ENCODE peak calls at places on chromosomes 3 and 15, in five cellular contexts. One of them, this sample, is unnamed.

GRCh38 chr15:86061581-86061980 is 18.1 kb upstream of the AGBL1 start:
- DNase-seq in HepG2: no peak
- DNase-seq in CD8-positive, alpha-beta T cell: no peak
- DNase-seq in foreskin keratinocyte: no peak
- DNase-seq in sigmoid colon: no peak
- DNase-seq in this sample: no peak

GRCh38 chr3:50154476-50154839 is 666 bp upstream of the SEMA3F start:
- DNase-seq in HepG2: no peak
- DNase-seq in CD8-positive, alpha-beta T cell: no peak
- DNase-seq in foreskin keratinocyte: no peak
- DNase-seq in sigmoid colon: no peak
- DNase-seq in this sample: no peak

GRCh38 chr3:50050361-50050760 is 38.4 kb upstream of the RBM5 start:
- DNase-seq in HepG2: peak
- DNase-seq in CD8-positive, alpha-beta T cell: no peak
- DNase-seq in foreskin keratinocyte: peak
- DNase-seq in sigmoid colon: no peak
- DNase-seq in this sample: peak

GRCh38 chr3:16214366-16214765 is 39.9 kb downstream of the GALNT15 start:
- DNase-seq in HepG2: no peak
- DNase-seq in CD8-positive, alpha-beta T cell: no peak
- DNase-seq in foreskin keratinocyte: no peak
- DNase-seq in sigmoid colon: no peak
- DNase-seq in this sample: no peak

GRCh38 chr3:12440927-12441326 is 43.4 kb upstream of the TSEN2 start:
- DNase-seq in HepG2: no peak
- DNase-seq in CD8-positive, alpha-beta T cell: no peak
- DNase-seq in foreskin keratinocyte: no peak
- DNase-seq in sigmoid colon: peak
- DNase-seq in this sample: peak

GRCh38 chr3:120160050-120160449 is 65.8 kb upstream of the GSK3B start:
- DNase-seq in HepG2: no peak
- DNase-seq in CD8-positive, alpha-beta T cell: no peak
- DNase-seq in foreskin keratinocyte: peak
- DNase-seq in sigmoid colon: peak
- DNase-seq in this sample: peak

GRCh38 chr3:40741729-40742128 is 217.0 kb downstream of the ZNF621 start:
- DNase-seq in HepG2: no peak
- DNase-seq in CD8-positive, alpha-beta T cell: no peak
- DNase-seq in foreskin keratinocyte: peak
- DNase-seq in sigmoid colon: peak
- DNase-seq in this sample: no peak

GRCh38 chr15:60426870-60427528 is 29.2 kb upstream of the ANXA2 start:
- DNase-seq in HepG2: no peak
- DNase-seq in CD8-positive, alpha-beta T cell: no peak
- DNase-seq in foreskin keratinocyte: peak
- DNase-seq in sigmoid colon: no peak
- DNase-seq in this sample: no peak

GRCh38 chr15:63668601-63669000 is 71.4 kb downstream of the FBXL22 start:
- DNase-seq in HepG2: no peak
- DNase-seq in CD8-positive, alpha-beta T cell: no peak
- DNase-seq in foreskin keratinocyte: no peak
- DNase-seq in sigmoid colon: no peak
- DNase-seq in this sample: no peak

GRCh38 chr15:65839354-65839901 is 29.9 kb upstream of the RAB11A start:
- DNase-seq in HepG2: no peak
- DNase-seq in CD8-positive, alpha-beta T cell: no peak
- DNase-seq in foreskin keratinocyte: no peak
- DNase-seq in sigmoid colon: no peak
- DNase-seq in this sample: no peak

DNA sequence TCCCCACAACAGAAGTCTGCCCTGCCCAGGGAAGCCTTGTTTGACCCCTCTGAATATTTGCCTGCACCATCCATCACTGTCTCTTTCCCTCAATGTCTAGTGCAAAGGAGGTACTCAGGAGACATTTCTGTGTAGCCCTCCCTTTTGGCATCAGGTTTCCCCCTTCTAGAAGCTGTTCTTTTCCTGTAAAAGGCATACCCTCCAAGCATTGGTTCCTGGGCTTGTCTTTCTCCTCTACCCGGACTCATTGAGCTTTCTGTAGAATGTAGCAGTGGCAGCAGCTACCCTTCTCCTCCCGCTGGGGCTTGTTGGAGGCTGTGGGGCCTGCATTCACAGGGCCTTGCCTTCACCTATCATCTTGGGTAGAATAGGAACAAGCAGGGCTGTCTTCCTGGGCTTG is 63.5 kb downstream of the CTDSPL start:
- DNase-seq in HepG2: no peak
- DNase-seq in CD8-positive, alpha-beta T cell: no peak
- DNase-seq in foreskin keratinocyte: no peak
- DNase-seq in sigmoid colon: no peak
- DNase-seq in this sample: no peak
- H3K27ac ChIP-seq in HepG2: no peak
- H3K27ac ChIP-seq in CD8-positive, alpha-beta T cell: no peak
- H3K27ac ChIP-seq in foreskin keratinocyte: no peak
- H3K27ac ChIP-seq in sigmoid colon: no peak
- H3K27ac ChIP-seq in this sample: no peak

GRCh38 chr3:68941055-68941454 is 8.7 kb upstream of the TAFA4 start:
- DNase-seq in HepG2: no peak
- DNase-seq in CD8-positive, alpha-beta T cell: no peak
- DNase-seq in foreskin keratinocyte: no peak
- DNase-seq in sigmoid colon: no peak
- DNase-seq in this sample: no peak

GRCh38 chr3:68931406-68932149 is 769 bp downstream of the TAFA4 start:
- DNase-seq in HepG2: no peak
- DNase-seq in CD8-positive, alpha-beta T cell: no peak
- DNase-seq in foreskin keratinocyte: peak
- DNase-seq in sigmoid colon: no peak
- DNase-seq in this sample: no peak

GRCh38 chr3:68935778-68936177 is 3.4 kb upstream of the TAFA4 start:
- DNase-seq in HepG2: peak
- DNase-seq in CD8-positive, alpha-beta T cell: no peak
- DNase-seq in foreskin keratinocyte: no peak
- DNase-seq in sigmoid colon: no peak
- DNase-seq in this sample: no peak

DNA sequence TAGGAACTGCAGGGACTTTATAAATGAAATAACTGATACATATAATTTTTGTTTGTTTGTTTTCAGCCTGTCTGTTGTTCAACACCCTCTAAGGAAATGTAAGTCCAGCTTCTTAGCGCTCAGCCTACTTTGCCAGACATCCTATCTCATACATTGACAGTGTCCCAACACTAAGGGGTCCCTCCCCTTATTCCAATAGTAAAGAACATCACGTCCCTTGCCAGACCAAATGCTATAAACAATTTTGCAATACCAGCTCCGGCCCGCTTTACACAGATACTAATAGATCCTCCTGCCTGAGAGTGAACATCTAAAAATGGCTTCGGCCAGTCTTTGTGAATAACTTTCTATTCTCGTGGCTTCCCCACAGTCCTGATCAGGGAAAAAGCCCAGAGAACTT is 4.5 kb upstream of the TAFA4 start:
- DNase-seq in HepG2: no peak
- DNase-seq in CD8-positive, alpha-beta T cell: no peak
- DNase-seq in foreskin keratinocyte: no peak
- DNase-seq in sigmoid colon: no peak
- DNase-seq in this sample: no peak
- TF ChIP-seq CTCF in HepG2: no peak
- TF ChIP-seq CTCF in CD8-positive, alpha-beta T cell: no peak
- TF ChIP-seq CTCF in foreskin keratinocyte: no peak
- TF ChIP-seq CTCF in sigmoid colon: no peak
- TF ChIP-seq CTCF in this sample: no peak

DNA sequence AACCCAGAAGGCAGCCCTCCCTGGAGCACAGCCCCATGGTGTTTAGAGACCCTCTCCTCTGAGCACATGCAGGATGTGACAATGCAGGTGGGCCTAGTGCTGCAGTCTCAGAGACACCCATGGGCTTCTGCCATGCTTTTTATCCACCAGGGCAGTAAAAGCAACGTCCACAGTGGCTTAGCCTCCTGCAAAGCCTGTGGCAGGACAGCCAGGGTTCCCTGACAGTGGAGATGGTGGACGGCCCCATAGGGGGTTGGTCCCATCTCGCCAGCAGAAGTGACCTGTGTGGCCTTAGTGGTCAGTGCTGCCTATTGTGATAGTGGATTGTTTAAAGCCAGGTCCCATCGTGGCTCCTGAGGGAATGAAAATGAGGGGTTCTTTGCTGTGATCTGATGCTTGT is 46.6 kb downstream of the APBA2 start:
- DNase-seq in HepG2: no peak
- DNase-seq in CD8-positive, alpha-beta T cell: no peak
- DNase-seq in foreskin keratinocyte: no peak
- DNase-seq in sigmoid colon: peak
- DNase-seq in this sample: no peak
- H3K27ac ChIP-seq in HepG2: no peak
- H3K27ac ChIP-seq in CD8-positive, alpha-beta T cell: no peak
- H3K27ac ChIP-seq in foreskin keratinocyte: no peak
- H3K27ac ChIP-seq in sigmoid colon: no peak
- H3K27ac ChIP-seq in this sample: no peak

DNA sequence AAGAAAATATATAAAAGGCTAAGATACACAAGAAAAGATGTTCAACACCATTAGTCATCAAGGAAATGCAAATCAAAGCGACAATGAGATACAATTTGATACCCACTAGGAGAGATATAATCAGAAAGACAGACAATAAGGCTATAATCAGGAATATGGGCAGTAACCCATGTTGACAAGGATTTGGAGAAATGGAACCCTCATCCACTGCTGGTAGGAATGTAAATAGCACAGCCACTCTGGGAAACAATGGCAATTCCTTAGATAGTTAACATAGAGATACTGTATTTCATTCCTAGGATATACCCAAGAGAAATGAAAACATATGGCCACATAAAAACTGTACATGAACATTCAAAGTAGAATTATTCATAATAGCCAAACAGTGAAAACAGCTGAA is 18.3 kb upstream of the COL8A1 start:
- DNase-seq in HepG2: no peak
- DNase-seq in CD8-positive, alpha-beta T cell: no peak
- DNase-seq in foreskin keratinocyte: no peak
- DNase-seq in sigmoid colon: no peak
- DNase-seq in this sample: no peak
- TF ChIP-seq CTCF in HepG2: no peak
- TF ChIP-seq CTCF in CD8-positive, alpha-beta T cell: no peak
- TF ChIP-seq CTCF in foreskin keratinocyte: peak
- TF ChIP-seq CTCF in sigmoid colon: no peak
- TF ChIP-seq CTCF in this sample: peak

GRCh38 chr3:49027634-49028033 is 1.6 kb downstream of the IMPDH2 start:
- DNase-seq in HepG2: no peak
- DNase-seq in CD8-positive, alpha-beta T cell: no peak
- DNase-seq in foreskin keratinocyte: no peak
- DNase-seq in sigmoid colon: no peak
- DNase-seq in this sample: no peak
- H3K27ac ChIP-seq in HepG2: no peak
- H3K27ac ChIP-seq in CD8-positive, alpha-beta T cell: no peak
- H3K27ac ChIP-seq in foreskin keratinocyte: no peak
- H3K27ac ChIP-seq in sigmoid colon: no peak
- H3K27ac ChIP-seq in this sample: no peak

GRCh38 chr3:173635826-173636225 is 238.3 kb downstream of the NLGN1 start:
- DNase-seq in HepG2: no peak
- DNase-seq in CD8-positive, alpha-beta T cell: no peak
- DNase-seq in foreskin keratinocyte: no peak
- DNase-seq in sigmoid colon: no peak
- DNase-seq in this sample: no peak
- TF ChIP-seq CTCF in HepG2: no peak
- TF ChIP-seq CTCF in CD8-positive, alpha-beta T cell: no peak
- TF ChIP-seq CTCF in foreskin keratinocyte: no peak
- TF ChIP-seq CTCF in sigmoid colon: no peak
- TF ChIP-seq CTCF in this sample: no peak

DNA sequence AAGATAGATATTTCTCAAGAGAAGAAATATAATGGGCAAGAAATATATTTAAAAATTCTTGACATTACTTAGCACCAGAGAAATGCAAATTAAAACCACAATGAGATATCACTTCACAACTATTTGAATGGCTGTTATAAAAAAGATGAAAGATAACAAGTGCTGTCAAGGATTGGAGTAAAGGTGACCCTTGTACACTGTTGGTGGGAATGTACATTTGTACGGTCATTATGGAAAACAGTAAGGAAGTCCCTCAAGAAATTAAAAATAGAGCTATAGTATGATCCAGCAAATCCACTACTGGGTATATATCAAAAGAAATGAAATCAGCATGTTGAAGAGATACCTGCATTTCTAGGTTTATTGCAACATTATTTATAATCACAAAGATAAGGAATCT is 326.4 kb downstream of the GBE1 start:
- DNase-seq in HepG2: no peak
- DNase-seq in CD8-positive, alpha-beta T cell: no peak
- DNase-seq in foreskin keratinocyte: no peak
- DNase-seq in sigmoid colon: no peak
- DNase-seq in this sample: no peak
- H3K27ac ChIP-seq in HepG2: no peak
- H3K27ac ChIP-seq in CD8-positive, alpha-beta T cell: no peak
- H3K27ac ChIP-seq in foreskin keratinocyte: no peak
- H3K27ac ChIP-seq in sigmoid colon: no peak
- H3K27ac ChIP-seq in this sample: no peak

GRCh38 chr15:83837946-83838571 is 184.1 kb downstream of the ADAMTSL3 start:
- DNase-seq in HepG2: peak
- DNase-seq in CD8-positive, alpha-beta T cell: no peak
- DNase-seq in foreskin keratinocyte: peak
- DNase-seq in sigmoid colon: no peak
- DNase-seq in this sample: no peak
- TF ChIP-seq CTCF in HepG2: peak
- TF ChIP-seq CTCF in CD8-positive, alpha-beta T cell: no peak
- TF ChIP-seq CTCF in foreskin keratinocyte: peak
- TF ChIP-seq CTCF in sigmoid colon: peak
- TF ChIP-seq CTCF in this sample: peak

DNA sequence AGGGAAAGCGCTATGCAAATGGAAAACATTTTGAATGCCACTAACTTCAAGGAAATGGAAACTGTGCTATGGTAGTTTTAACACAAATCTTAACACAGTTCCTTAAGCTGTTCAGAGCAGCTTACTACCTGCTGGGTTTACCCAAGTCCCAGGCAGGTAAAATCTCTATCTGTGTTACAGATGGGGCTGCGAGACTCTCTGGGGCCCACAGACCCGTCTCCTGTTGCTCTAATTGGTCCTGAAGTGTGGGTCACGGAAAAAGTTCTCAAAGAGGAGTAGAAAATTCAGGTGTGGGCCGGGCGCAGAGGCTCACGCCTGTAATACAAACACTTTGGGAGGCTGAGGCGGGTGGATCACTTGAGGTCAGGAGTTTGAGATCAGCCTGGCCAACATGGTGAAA is 16.9 kb upstream of the ZFYVE19 start:
- DNase-seq in HepG2: no peak
- DNase-seq in CD8-positive, alpha-beta T cell: no peak
- DNase-seq in foreskin keratinocyte: no peak
- DNase-seq in sigmoid colon: no peak
- DNase-seq in this sample: no peak
- H3K27ac ChIP-seq in HepG2: no peak
- H3K27ac ChIP-seq in CD8-positive, alpha-beta T cell: no peak
- H3K27ac ChIP-seq in foreskin keratinocyte: no peak
- H3K27ac ChIP-seq in sigmoid colon: no peak
- H3K27ac ChIP-seq in this sample: no peak

GRCh38 chr3:184176377-184177330 is 2.0 kb downstream of the AP2M1 start:
- DNase-seq in HepG2: peak
- DNase-seq in CD8-positive, alpha-beta T cell: no peak
- DNase-seq in foreskin keratinocyte: peak
- DNase-seq in sigmoid colon: peak
- DNase-seq in this sample: peak
- TF ChIP-seq CTCF in HepG2: peak
- TF ChIP-seq CTCF in CD8-positive, alpha-beta T cell: no peak
- TF ChIP-seq CTCF in foreskin keratinocyte: no peak
- TF ChIP-seq CTCF in sigmoid colon: no peak
- TF ChIP-seq CTCF in this sample: no peak

This sample was measured in AG04450.